ENCODE peak calls at places on chromosomes 6 and 20, in four cellular contexts. C, H, S and J are unnamed samples.

GRCh38 chr6:157898169-157898568 is 75.1 kb downstream of the SNX9 start:
- DNase-seq in C (no peak), H (no peak), S (no peak), J (no peak)

GRCh38 chr6:145904391-145904790 is 59.8 kb downstream of the SHPRH start:
- DNase-seq in C (no peak), H (no peak), S (no peak), J (peak)

GRCh38 chr6:150734235-150734634 is 131.3 kb upstream of the MTHFD1L start:
- DNase-seq in C (no peak), H (no peak), S (no peak), J (no peak)

GRCh38 chr6:39411465-39411864 is 89.0 kb upstream of the KCNK16 start:
- DNase-seq in C (no peak), H (no peak), S (no peak), J (no peak)

GRCh38 chr6:33826537-33826936 is 22.7 kb upstream of the MLN start:
- DNase-seq in C (no peak), H (no peak), S (no peak), J (no peak)

GRCh38 chr6:119109654-119110325 is 31.3 kb upstream of the FAM184A start:
- DNase-seq in C (no peak), H (no peak), S (no peak), J (no peak)

GRCh38 chr6:120965814-120966213 is 368.5 kb downstream of the TBC1D32 start:
- DNase-seq in C (no peak), H (no peak), S (no peak), J (peak)

GRCh38 chr20:44603327-44603726 is 20.9 kb downstream of the PKIG start:
- DNase-seq in C (no peak), H (no peak), S (no peak), J (no peak)

GRCh38 chr20:23637282-23638221 is at the start of gene CST3:
- DNase-seq in C (peak), H (peak), S (peak), J (peak)

GRCh38 chr6:136463796-136464542 is 86.3 kb downstream of the MAP7 start:
- DNase-seq in C (no peak), H (no peak), S (no peak), J (peak)

GRCh38 chr6:43951063-43951755 is 176.0 kb downstream of the MRPL14 start:
- DNase-seq in C (peak), H (no peak), S (peak), J (peak)

GRCh38 chr6:63649269-63649668 is 13.7 kb downstream of the PHF3 start:
- DNase-seq in C (no peak), H (no peak), S (no peak), J (no peak)

GRCh38 chr6:142907544-142907943 is 37.4 kb downstream of the HIVEP2 start:
- DNase-seq in C (no peak), H (no peak), S (no peak), J (peak)

GRCh38 chr6:131084982-131085381 is 21.9 kb upstream of the EPB41L2 start:
- DNase-seq in C (no peak), H (no peak), S (no peak), J (peak)

GRCh38 chr6:89984926-89985743 is 90.9 kb downstream of the GJA10 start:
- DNase-seq in C (no peak), H (no peak), S (peak), J (no peak)

GRCh38 chr6:41503841-41504525 is 42.2 kb upstream of the FOXP4 start:
- DNase-seq in C (no peak), H (peak), S (no peak), J (peak)

GRCh38 chr6:90106449-90106848 is 190.2 kb downstream of the BACH2 start:
- DNase-seq in C (no peak), H (no peak), S (no peak), J (no peak)

GRCh38 chr6:92122746-92123145 is 1296.6 kb downstream of the EPHA7 start:
- DNase-seq in C (no peak), H (no peak), S (no peak), J (no peak)

GRCh38 chr6:127547215-127547614 is 28.1 kb upstream of the MTCL3 start:
- DNase-seq in C (no peak), H (no peak), S (no peak), J (peak)
- TF ChIP-seq CTCF in C (no peak), H (no peak), S (no peak), J (peak)

GRCh38 chr6:103797738-103798137 is 1062.0 kb downstream of the HACE1 start:
- DNase-seq in C (no peak), H (no peak), S (no peak), J (no peak)
- TF ChIP-seq CTCF in C (no peak), H (no peak), S (peak), J (no peak)

GRCh38 chr6:47631248-47632196 is 66.9 kb upstream of the ADGRF4 start:
- DNase-seq in C (no peak), H (no peak), S (no peak), J (peak)
- TF ChIP-seq CTCF in C (peak), H (no peak), S (no peak), J (peak)

GRCh38 chr6:96227135-96227534 is 211.4 kb downstream of the FUT9 start:
- DNase-seq in C (no peak), H (no peak), S (no peak), J (no peak)
- TF ChIP-seq CTCF in C (no peak), H (no peak), S (no peak), J (no peak)

DNA sequence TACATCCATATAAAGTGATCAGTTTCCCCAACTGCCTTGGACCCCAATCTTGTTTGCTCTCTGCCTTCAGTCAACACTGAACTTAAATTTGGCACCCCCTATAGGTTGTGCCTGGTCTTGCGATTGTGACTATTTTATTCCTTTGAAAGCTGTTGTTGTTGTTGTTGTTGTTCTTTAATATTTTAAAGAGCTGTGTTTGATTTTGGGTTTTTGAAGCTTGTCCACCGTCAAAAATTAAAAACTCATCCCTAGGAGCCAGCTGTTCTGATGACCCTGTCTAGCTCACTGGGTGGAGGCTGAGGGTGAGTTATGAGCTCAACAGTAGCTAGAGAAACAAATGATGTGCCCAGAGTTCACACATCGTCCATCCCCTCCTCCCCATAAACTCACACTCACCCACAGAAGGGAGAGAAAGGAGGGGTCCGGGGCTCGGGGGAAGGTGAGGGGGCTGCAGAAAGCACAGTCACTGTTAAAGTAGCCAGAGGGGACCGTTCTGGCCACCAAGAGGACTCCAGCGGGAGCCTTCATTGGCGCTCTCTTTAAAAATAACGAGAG is 4.0 kb downstream of the SIM1 start:
- DNase-seq in C (no peak), H (no peak), S (peak), J (no peak)
- TF ChIP-seq CTCF in C (no peak), H (no peak), S (peak), J (no peak)